ENCODE peak calls at places on chromosome 10, in seven cellular contexts. V is NCI-H1092 treated with DMSO at 0.1 percent for 48 hours; M is activated naive CD4-positive, alpha-beta T cell treated with Interleukin-2 at 50 U/mL for 16 hours; Z is iris pigment epithelial cell; R is activated B cell treated with CpG ODN at 0.5 μM for 24 hours; P is activated CD4-positive, alpha-beta memory T cell treated with anti-CD3 and anti-CD28 coated beads for 36 hours; O is KBM-7. Y is an unnamed sample.

GRCh38 chr10:23981520-23982309 is 227.2 kb upstream of the KIAA1217 start:
- DNase-seq in P (no peak), O (no peak), V (no peak), M (no peak), Z (no peak), R (no peak), Y (no peak)

GRCh38 chr10:24589265-24589664 is 134.4 kb downstream of the ARHGAP21 start:
- DNase-seq in O (no peak), R (no peak), M (no peak), Z (no peak), P (no peak), V (no peak), Y (no peak)

GRCh38 chr10:6589287-6590094 is 9.4 kb upstream of the PRKCQ start:
- DNase-seq in M (no peak), Z (no peak), P (no peak), V (no peak), R (no peak), O (no peak), Y (no peak)

GRCh38 chr10:35447693-35448407 is 111.5 kb downstream of the CCNY start:
- DNase-seq in O (peak), Z (peak), R (no peak), V (no peak), M (peak), P (peak), Y (no peak)

GRCh38 chr10:51180141-51180540 is 105.9 kb downstream of the PRKG1 start:
- DNase-seq in O (no peak), P (no peak), Z (no peak), V (no peak), R (no peak), M (no peak), Y (no peak)

GRCh38 chr10:66466622-66467021 is 459.2 kb upstream of the LRRTM3 start:
- DNase-seq in V (no peak), P (no peak), R (no peak), Z (no peak), O (no peak), M (no peak), Y (no peak)

GRCh38 chr10:88668465-88668864 is 4.2 kb downstream of the LIPF start:
- DNase-seq in R (no peak), V (no peak), P (no peak), Z (no peak), M (no peak), O (no peak), Y (no peak)

GRCh38 chr10:71539564-71540118 is 142.9 kb downstream of the CDH23 start:
- DNase-seq in P (no peak), M (no peak), V (no peak), O (no peak), R (no peak), Z (no peak), Y (no peak)

GRCh38 chr10:78863121-78863520 is 205.6 kb upstream of the ZMIZ1 start:
- DNase-seq in V (no peak), R (no peak), P (no peak), Z (no peak), M (no peak), O (no peak), Y (no peak)

GRCh38 chr10:31319602-31320178 is 674 bp downstream of the ZEB1 start:
- DNase-seq in V (peak), R (no peak), M (no peak), P (no peak), O (peak), Z (no peak), Y (no peak)

GRCh38 chr10:110608087-110608486 is 36.0 kb upstream of the RBM20 start:
- DNase-seq in M (no peak), Z (no peak), V (no peak), P (no peak), O (no peak), R (no peak), Y (no peak)

GRCh38 chr10:78921906-78922305 is 146.9 kb upstream of the ZMIZ1 start:
- DNase-seq in V (peak), M (no peak), P (no peak), O (no peak), R (no peak), Z (no peak), Y (no peak)

GRCh38 chr10:94038024-94038423 is 44.3 kb downstream of the PLCE1 start:
- DNase-seq in R (no peak), V (no peak), P (no peak), O (no peak), Z (peak), M (no peak), Y (no peak)